ENCODE peak calls at places on chromosomes 2 and 18, in five cellular contexts. One of them, this sample, is unnamed.

GRCh38 chr18:54023471-54023870 is 201.0 kb downstream of the MBD2 start:
- DNase-seq in neural progenitor cell: no peak
- DNase-seq in astrocyte of the spinal cord: peak; percentile 91
- DNase-seq in MM.1S: no peak
- DNase-seq in HepG2: no peak
- DNase-seq in this sample: no peak

GRCh38 chr18:30862900-30863299 is 179.6 kb downstream of the DSC3 start:
- DNase-seq in neural progenitor cell: no peak
- DNase-seq in MM.1S: no peak
- DNase-seq in astrocyte of the spinal cord: no peak
- DNase-seq in HepG2: no peak
- DNase-seq in this sample: no peak

GRCh38 chr2:3611136-3611535 is 16.2 kb downstream of the COLEC11 start:
- DNase-seq in HepG2: no peak
- DNase-seq in astrocyte of the spinal cord: no peak
- DNase-seq in neural progenitor cell: peak; percentile 49
- DNase-seq in MM.1S: no peak
- DNase-seq in this sample: peak; percentile 33

GRCh38 chr2:162090109-162090508 is 16.1 kb upstream of the DPP4 start:
- DNase-seq in MM.1S: no peak
- DNase-seq in HepG2: no peak
- DNase-seq in neural progenitor cell: peak; percentile 15
- DNase-seq in astrocyte of the spinal cord: peak; percentile 41
- DNase-seq in this sample: no peak

GRCh38 chr2:237546876-237547395 is 19.4 kb upstream of the PRLH start:
- DNase-seq in MM.1S: no peak
- DNase-seq in neural progenitor cell: no peak
- DNase-seq in HepG2: no peak
- DNase-seq in astrocyte of the spinal cord: no peak
- DNase-seq in this sample: no peak

GRCh38 chr2:166539340-166540162 is 45.5 kb upstream of the SCN7A start:
- DNase-seq in HepG2: peak; percentile 64
- DNase-seq in astrocyte of the spinal cord: peak; percentile 74
- DNase-seq in MM.1S: peak; percentile 66
- DNase-seq in neural progenitor cell: peak; percentile 72
- DNase-seq in this sample: no peak

GRCh38 chr2:202589582-202589949 is 45.2 kb upstream of the FAM117B start:
- DNase-seq in HepG2: peak; percentile 15
- DNase-seq in astrocyte of the spinal cord: no peak
- DNase-seq in neural progenitor cell: peak; percentile 21
- DNase-seq in MM.1S: no peak
- DNase-seq in this sample: no peak

GRCh38 chr2:33529771-33530481 is 53.5 kb downstream of the RASGRP3 start:
- DNase-seq in astrocyte of the spinal cord: peak; percentile 89
- DNase-seq in neural progenitor cell: no peak
- DNase-seq in MM.1S: no peak
- DNase-seq in HepG2: no peak
- DNase-seq in this sample: no peak

GRCh38 chr2:124664363-124664762 is 639.3 kb downstream of the CNTNAP5 start:
- DNase-seq in MM.1S: no peak
- DNase-seq in neural progenitor cell: no peak
- DNase-seq in HepG2: no peak
- DNase-seq in astrocyte of the spinal cord: no peak
- DNase-seq in this sample: no peak

GRCh38 chr2:37441055-37441454 is 96.6 kb downstream of the QPCT start:
- DNase-seq in HepG2: no peak
- DNase-seq in astrocyte of the spinal cord: no peak
- DNase-seq in neural progenitor cell: no peak
- DNase-seq in MM.1S: no peak
- DNase-seq in this sample: no peak

GRCh38 chr2:57371186-57371585 is 675.4 kb upstream of the VRK2 start:
- DNase-seq in astrocyte of the spinal cord: no peak
- DNase-seq in MM.1S: no peak
- DNase-seq in HepG2: no peak
- DNase-seq in neural progenitor cell: no peak
- DNase-seq in this sample: no peak

GRCh38 chr18:26930630-26931029 is 65.1 kb upstream of the AQP4 start:
- DNase-seq in MM.1S: no peak
- DNase-seq in HepG2: no peak
- DNase-seq in neural progenitor cell: no peak
- DNase-seq in astrocyte of the spinal cord: no peak
- DNase-seq in this sample: no peak

GRCh38 chr18:32278148-32278799 is 88.4 kb downstream of the MEP1B start:
- DNase-seq in MM.1S: no peak
- DNase-seq in astrocyte of the spinal cord: no peak
- DNase-seq in HepG2: peak; percentile 17
- DNase-seq in neural progenitor cell: no peak
- DNase-seq in this sample: no peak

GRCh38 chr2:88813612-88814011 is 122.1 kb downstream of the RPIA start:
- DNase-seq in MM.1S: no peak
- DNase-seq in astrocyte of the spinal cord: no peak
- DNase-seq in neural progenitor cell: no peak
- DNase-seq in HepG2: no peak
- DNase-seq in this sample: no peak

GRCh38 chr18:61308795-61309393 is 24.3 kb upstream of the CDH20 start:
- DNase-seq in astrocyte of the spinal cord: peak; percentile 27
- DNase-seq in MM.1S: no peak
- DNase-seq in neural progenitor cell: peak; percentile 28
- DNase-seq in HepG2: no peak
- DNase-seq in this sample: no peak

GRCh38 chr2:9199716-9200633 is 6.6 kb upstream of the ASAP2 start:
- DNase-seq in astrocyte of the spinal cord: peak; percentile 50
- DNase-seq in MM.1S: no peak
- DNase-seq in HepG2: no peak
- DNase-seq in neural progenitor cell: no peak
- DNase-seq in this sample: no peak

GRCh38 chr18:45291616-45292612 is 323.4 kb upstream of the SLC14A2 start:
- DNase-seq in astrocyte of the spinal cord: peak; percentile 79
- DNase-seq in HepG2: no peak
- DNase-seq in MM.1S: no peak
- DNase-seq in neural progenitor cell: peak; percentile 35
- DNase-seq in this sample: no peak

GRCh38 chr18:55731594-55732042 is 143.6 kb upstream of the TCF4 start:
- DNase-seq in neural progenitor cell: no peak
- DNase-seq in astrocyte of the spinal cord: peak; percentile 10
- DNase-seq in MM.1S: no peak
- DNase-seq in HepG2: no peak
- DNase-seq in this sample: no peak

GRCh38 chr18:8841781-8842485 is 136.6 kb downstream of the MTCL1 start:
- DNase-seq in MM.1S: no peak
- DNase-seq in HepG2: no peak
- DNase-seq in astrocyte of the spinal cord: no peak
- DNase-seq in neural progenitor cell: no peak
- DNase-seq in this sample: no peak

GRCh38 chr18:24862225-24862893 is 401.9 kb downstream of the HRH4 start:
- DNase-seq in MM.1S: no peak
- DNase-seq in HepG2: no peak
- DNase-seq in neural progenitor cell: peak; percentile 79
- DNase-seq in astrocyte of the spinal cord: no peak
- DNase-seq in this sample: no peak

GRCh38 chr18:50849448-50849847 is 29.5 kb upstream of the ME2 start:
- DNase-seq in astrocyte of the spinal cord: no peak
- DNase-seq in HepG2: no peak
- DNase-seq in neural progenitor cell: no peak
- DNase-seq in MM.1S: no peak
- DNase-seq in this sample: no peak

GRCh38 chr2:238808761-238809160 is 39.1 kb upstream of the TWIST2 start:
- DNase-seq in astrocyte of the spinal cord: no peak
- DNase-seq in neural progenitor cell: no peak
- DNase-seq in HepG2: no peak
- DNase-seq in MM.1S: no peak
- DNase-seq in this sample: no peak

GRCh38 chr2:173048901-173049661 is 26.6 kb upstream of the MAP3K20 start:
- DNase-seq in HepG2: peak; percentile 92
- DNase-seq in astrocyte of the spinal cord: peak; percentile 98
- DNase-seq in MM.1S: no peak
- DNase-seq in neural progenitor cell: no peak
- DNase-seq in this sample: peak; percentile 65

GRCh38 chr2:232611559-232612218 is 21.7 kb upstream of the EFHD1 start:
- DNase-seq in MM.1S: peak; percentile 21
- DNase-seq in astrocyte of the spinal cord: peak; percentile 60
- DNase-seq in HepG2: peak; percentile 61
- DNase-seq in neural progenitor cell: peak; percentile 66
- DNase-seq in this sample: no peak

GRCh38 chr2:17303496-17303895 is 214.7 kb downstream of the RAD51AP2 start:
- DNase-seq in MM.1S: no peak
- DNase-seq in HepG2: no peak
- DNase-seq in neural progenitor cell: no peak
- DNase-seq in astrocyte of the spinal cord: peak; percentile 42
- DNase-seq in this sample: no peak

GRCh38 chr2:17301437-17301836 is 216.8 kb downstream of the RAD51AP2 start:
- DNase-seq in MM.1S: no peak
- DNase-seq in HepG2: no peak
- DNase-seq in neural progenitor cell: peak; percentile 40
- DNase-seq in astrocyte of the spinal cord: no peak
- DNase-seq in this sample: no peak

GRCh38 chr2:17300141-17300540 is 218.1 kb downstream of the RAD51AP2 start:
- DNase-seq in neural progenitor cell: no peak
- DNase-seq in HepG2: no peak
- DNase-seq in astrocyte of the spinal cord: peak; percentile 85
- DNase-seq in MM.1S: no peak
- DNase-seq in this sample: no peak

GRCh38 chr2:17306219-17306618 is 212.0 kb downstream of the RAD51AP2 start:
- DNase-seq in astrocyte of the spinal cord: no peak
- DNase-seq in HepG2: peak; percentile 10
- DNase-seq in neural progenitor cell: no peak
- DNase-seq in MM.1S: no peak
- DNase-seq in this sample: no peak

GRCh38 chr2:17303054-17303453 is 215.2 kb downstream of the RAD51AP2 start:
- DNase-seq in HepG2: no peak
- DNase-seq in astrocyte of the spinal cord: peak; percentile 68
- DNase-seq in neural progenitor cell: no peak
- DNase-seq in MM.1S: peak; percentile 41
- DNase-seq in this sample: no peak
- H3K4me3 ChIP-seq in HepG2: no peak overlapping the region
- H3K4me3 ChIP-seq in astrocyte of the spinal cord: no peak overlapping the region
- H3K4me3 ChIP-seq in neural progenitor cell: no peak overlapping the region
- H3K4me3 ChIP-seq in MM.1S: peak overlapping the region; percentile 2
- H3K4me3 ChIP-seq in this sample: no peak overlapping the region

DNA sequence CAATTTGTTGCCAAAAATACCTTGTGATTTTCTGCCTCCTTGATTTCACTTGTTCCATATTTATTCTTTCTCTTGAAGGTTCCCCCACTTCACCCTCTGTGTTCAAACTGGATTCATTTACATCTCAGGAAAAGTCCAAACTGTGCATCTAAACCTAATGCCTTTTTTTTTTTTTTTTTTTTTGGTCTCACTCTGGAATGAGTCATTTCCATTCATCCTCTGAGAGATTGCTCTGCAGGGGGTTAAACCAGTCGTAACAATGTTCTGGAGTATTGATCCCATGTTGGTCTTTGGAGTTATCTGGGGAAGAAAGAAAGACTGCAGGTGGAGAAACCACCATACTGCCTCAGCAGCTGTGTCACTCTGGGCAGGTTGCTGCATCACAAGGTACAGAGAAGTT is 119.7 kb downstream of the TACR1 start:
- DNase-seq in MM.1S: no peak
- DNase-seq in HepG2: no peak
- DNase-seq in astrocyte of the spinal cord: peak; percentile 31
- DNase-seq in neural progenitor cell: peak; percentile 21
- DNase-seq in this sample: no peak
- H3K4me3 ChIP-seq in MM.1S: no peak overlapping the region
- H3K4me3 ChIP-seq in HepG2: no peak overlapping the region
- H3K4me3 ChIP-seq in astrocyte of the spinal cord: no peak overlapping the region
- H3K4me3 ChIP-seq in neural progenitor cell: no peak overlapping the region
- H3K4me3 ChIP-seq in this sample: no peak overlapping the region

DNA sequence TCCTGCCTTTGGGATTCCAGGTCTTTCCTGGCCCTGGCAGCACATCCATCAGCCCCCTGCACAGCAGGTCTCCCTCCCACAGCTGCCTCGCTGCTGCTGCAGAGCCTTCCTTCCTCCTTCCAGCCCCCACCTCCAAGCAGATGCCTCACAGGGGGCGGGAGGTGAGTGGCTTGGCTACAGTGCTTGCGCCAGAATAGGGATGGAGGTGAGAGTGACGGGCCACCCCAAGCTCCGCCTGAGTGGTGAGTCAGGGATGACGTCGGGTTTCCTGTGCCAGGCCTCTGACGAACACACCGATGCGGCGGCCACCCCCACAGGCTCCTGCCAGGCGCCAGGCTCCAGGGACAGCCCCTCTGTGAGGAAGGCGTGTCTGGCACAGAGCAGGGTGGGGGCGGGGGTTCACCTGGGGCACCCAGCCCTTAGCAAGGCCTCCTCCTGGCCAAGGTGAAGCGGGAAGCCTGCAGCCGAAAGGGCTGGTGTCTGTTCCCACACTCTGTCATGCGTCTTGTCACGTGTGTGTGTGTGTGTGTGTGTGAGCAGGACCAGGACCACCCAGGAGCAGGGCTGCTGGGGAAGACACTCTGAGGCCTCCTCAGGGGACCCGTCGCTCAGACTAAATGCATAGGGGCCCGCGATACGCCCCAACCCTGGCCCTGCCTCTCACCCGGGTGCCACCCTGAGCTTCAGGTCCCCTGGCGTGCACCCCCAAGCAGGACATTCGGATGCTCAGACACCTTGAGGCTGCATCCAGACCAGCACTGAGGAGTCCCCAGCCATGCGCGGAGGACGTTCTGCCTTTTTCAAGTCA is 3.4 kb upstream of the DUSP2 start:
- DNase-seq in MM.1S: no peak
- DNase-seq in neural progenitor cell: peak; percentile 67
- DNase-seq in HepG2: no peak
- DNase-seq in astrocyte of the spinal cord: peak; percentile 88
- DNase-seq in this sample: peak; percentile 83
- H3K4me3 ChIP-seq in MM.1S: no peak overlapping the region
- H3K4me3 ChIP-seq in neural progenitor cell: no peak overlapping the region
- H3K4me3 ChIP-seq in HepG2: no peak overlapping the region
- H3K4me3 ChIP-seq in astrocyte of the spinal cord: no peak overlapping the region
- H3K4me3 ChIP-seq in this sample: no peak overlapping the region

GRCh38 chr2:85276571-85277121 is 51.1 kb downstream of the TGOLN2 start:
- DNase-seq in astrocyte of the spinal cord: no peak
- DNase-seq in neural progenitor cell: no peak
- DNase-seq in MM.1S: no peak
- DNase-seq in HepG2: no peak
- DNase-seq in this sample: no peak
- H3K4me3 ChIP-seq in astrocyte of the spinal cord: no peak overlapping the region
- H3K4me3 ChIP-seq in neural progenitor cell: no peak overlapping the region
- H3K4me3 ChIP-seq in MM.1S: no peak overlapping the region
- H3K4me3 ChIP-seq in HepG2: no peak overlapping the region
- H3K4me3 ChIP-seq in this sample: peak overlapping the region; percentile 4

This sample was measured in ascending aorta.